ENCODE peak calls at places on chromosomes 16 and 17, in ten cellular contexts. L is endothelial cell, P is astrocyte of the spinal cord, W is skeletal muscle cell, T is dorsolateral prefrontal cortex, N is T-helper 1 cell, O is fibroblast of the aortic adventitia, R is HS-27A, C is foreskin fibroblast, H is GM23248. Q is an unnamed sample.

GRCh38 chr16:87040169-87041117 is 276.7 kb downstream of the C16orf95 start:
- DNase-seq in L (no peak), R (no peak), T (no peak), O (no peak), N (no peak), H (no peak), W (no peak), C (no peak), P (no peak), Q (no peak)

GRCh38 chr16:13070268-13070667 is 168.9 kb downstream of the SHISA9 start:
- DNase-seq in W (no peak), L (no peak), R (no peak), N (no peak), C (no peak), T (peak; percentile 73), H (no peak), O (no peak), P (no peak), Q (no peak)

GRCh38 chr17:41784207-41784744 is 2.2 kb downstream of the JUP start:
- DNase-seq in L (no peak), P (no peak), O (peak; percentile 32), W (no peak), C (no peak), T (no peak), R (no peak), N (no peak), H (peak; percentile 32), Q (no peak)

GRCh38 chr17:71378741-71379140 is 742.1 kb upstream of the SOX9 start:
- DNase-seq in N (no peak), W (no peak), C (no peak), H (no peak), O (no peak), R (no peak), T (no peak), L (no peak), P (no peak), Q (no peak)

GRCh38 chr17:63250830-63251229 is 195.3 kb downstream of the CYB561 start:
- DNase-seq in L (no peak), P (no peak), W (no peak), C (peak; percentile 70), O (peak; percentile 77), H (peak; percentile 62), R (no peak), T (no peak), N (no peak), Q (no peak)

GRCh38 chr17:76246080-76247066 is 6.1 kb upstream of the RNF157 start:
- DNase-seq in L (no peak), H (peak; percentile 41), R (no peak), N (no peak), P (peak; percentile 52), C (peak; percentile 87), W (peak; percentile 78), T (no peak), O (peak; percentile 27), Q (no peak)

GRCh38 chr17:35554668-35555067 is 6.0 kb downstream of the SLFN14 start:
- DNase-seq in O (no peak), P (no peak), L (no peak), R (no peak), W (no peak), C (no peak), T (no peak), H (peak; percentile 39), N (no peak), Q (no peak)

GRCh38 chr17:379531-380200 is 27.1 kb upstream of the RPH3AL start:
- DNase-seq in H (no peak), P (no peak), C (no peak), R (no peak), W (no peak), O (no peak), T (no peak), L (no peak), N (no peak), Q (no peak)

GRCh38 chr17:58447039-58447975 is 30.0 kb upstream of the RNF43 start:
- DNase-seq in R (peak; percentile 56), C (peak; percentile 87), L (peak; percentile 78), O (peak; percentile 87), W (peak; percentile 59), T (no peak), P (peak; percentile 83), H (peak; percentile 86), N (peak; percentile 34), Q (peak; percentile 17)

GRCh38 chr17:8359769-8360168 is 16.7 kb downstream of the KRABD2 start:
- DNase-seq in W (peak; percentile 87), T (no peak), N (no peak), R (no peak), H (peak; percentile 95), L (peak; percentile 31), P (peak; percentile 78), O (peak; percentile 81), C (peak; percentile 94), Q (peak; percentile 68)

GRCh38 chr17:45123930-45124796 is 8.2 kb downstream of the PLCD3 start:
- DNase-seq in C (peak; percentile 93), H (peak; percentile 94), L (no peak), R (peak; percentile 68), W (no peak), N (no peak), O (peak; percentile 82), P (peak; percentile 88), T (no peak), Q (no peak)

GRCh38 chr16:14329727-14330363 is 258.7 kb downstream of the MRTFB start:
- DNase-seq in C (no peak), R (no peak), P (no peak), N (no peak), T (no peak), W (no peak), O (no peak), H (no peak), L (no peak), Q (no peak)

GRCh38 chr17:74603032-74603635 is 11.1 kb upstream of the CD300LD start:
- DNase-seq in H (no peak), L (no peak), C (no peak), O (no peak), N (no peak), R (no peak), W (no peak), P (no peak), T (no peak), Q (no peak)

GRCh38 chr17:40915721-40916256 is 21.7 kb downstream of the KRT23 start:
- DNase-seq in W (no peak), C (peak; percentile 57), P (peak; percentile 61), R (no peak), O (peak; percentile 50), T (no peak), L (no peak), H (peak; percentile 80), N (no peak), Q (peak; percentile 53)

GRCh38 chr17:70314506-70314905 is 145.2 kb downstream of the KCNJ2 start:
- DNase-seq in L (no peak), W (no peak), H (no peak), P (no peak), C (no peak), O (no peak), N (no peak), R (no peak), T (no peak), Q (no peak)

GRCh38 chr17:47273245-47273644 is 19.6 kb downstream of the ITGB3 start:
- DNase-seq in O (no peak), H (no peak), T (no peak), P (no peak), W (no peak), R (no peak), N (no peak), L (no peak), C (no peak), Q (no peak)

GRCh38 chr17:13415877-13416416 is 185.8 kb downstream of the HS3ST3A1 start:
- DNase-seq in N (no peak), P (peak; percentile 51), T (no peak), W (peak; percentile 59), R (peak; percentile 20), H (peak; percentile 93), L (no peak), C (peak; percentile 88), O (peak; percentile 69), Q (no peak)

GRCh38 chr17:51430581-51430980 is 170.2 kb downstream of the UTP18 start:
- DNase-seq in C (no peak), P (no peak), O (no peak), H (no peak), W (no peak), L (no peak), N (no peak), R (no peak), T (no peak), Q (no peak)

GRCh38 chr17:76268991-76269981 is 4.1 kb downstream of the UBALD2 start:
- DNase-seq in C (no peak), O (no peak), N (peak; percentile 2), H (no peak), P (no peak), W (no peak), L (no peak), R (no peak), T (no peak), Q (no peak)

GRCh38 chr17:50837980-50838954 is 2.9 kb downstream of the WFIKKN2 start:
- DNase-seq in T (no peak), N (no peak), W (no peak), H (no peak), L (no peak), C (no peak), R (no peak), P (no peak), O (no peak), Q (no peak)

GRCh38 chr17:37142294-37142944 is 193.7 kb downstream of the AATF start:
- DNase-seq in O (no peak), W (no peak), R (no peak), P (no peak), C (no peak), L (no peak), T (no peak), H (no peak), N (no peak), Q (no peak)

GRCh38 chr17:29019475-29020181 is 13.8 kb upstream of the SEZ6 start:
- DNase-seq in O (no peak), H (no peak), N (no peak), R (no peak), T (no peak), L (no peak), C (no peak), W (no peak), P (no peak), Q (no peak)

GRCh38 chr17:2394775-2395191 is 6.1 kb downstream of the MNT start:
- DNase-seq in C (no peak), L (no peak), N (no peak), P (no peak), O (no peak), W (no peak), R (no peak), T (no peak), H (no peak), Q (no peak)

GRCh38 chr16:31505483-31505882 is 2.7 kb downstream of the RUSF1 start:
- DNase-seq in W (no peak), T (no peak), H (no peak), N (no peak), P (no peak), L (no peak), R (no peak), C (no peak), O (no peak), Q (no peak)

GRCh38 chr16:19578378-19578851 is 22.9 kb downstream of the VPS35L start:
- DNase-seq in R (no peak), N (no peak), T (peak; percentile 95), L (no peak), P (peak; percentile 58), H (peak; percentile 22), O (peak; percentile 91), C (no peak), W (no peak), Q (no peak)

GRCh38 chr17:30571921-30572320 is 94.7 kb downstream of the GOSR1 start:
- DNase-seq in H (no peak), P (no peak), C (no peak), T (no peak), R (no peak), O (no peak), W (no peak), N (no peak), L (no peak), Q (no peak)